ENCODE peak calls at places on chromosomes 3 and 15, in four cellular contexts. One of them, this sample, is unnamed.

GRCh38 chr3:10093678-10094077 is 14.4 kb downstream of the FANCD2OS start:
- DNase-seq in fibroblast of lung: no peak
- DNase-seq in A549: no peak
- DNase-seq in neuronal stem cell: no peak
- DNase-seq in this sample: no peak

GRCh38 chr3:98599647-98600411 is 6.4 kb upstream of the CPOX start:
- DNase-seq in fibroblast of lung: no peak
- DNase-seq in A549: no peak
- DNase-seq in neuronal stem cell: no peak
- DNase-seq in this sample: no peak

GRCh38 chr3:189109145-189109544 is 62.6 kb upstream of the TPRG1 start:
- DNase-seq in A549: no peak
- DNase-seq in fibroblast of lung: no peak
- DNase-seq in neuronal stem cell: no peak
- DNase-seq in this sample: no peak

GRCh38 chr3:40763812-40764211 is 239.1 kb downstream of the ZNF621 start:
- DNase-seq in neuronal stem cell: no peak
- DNase-seq in fibroblast of lung: no peak
- DNase-seq in A549: no peak
- DNase-seq in this sample: no peak

GRCh38 chr3:178949896-178950295 is 121.7 kb downstream of the ZMAT3 start:
- DNase-seq in fibroblast of lung: no peak
- DNase-seq in neuronal stem cell: no peak
- DNase-seq in A549: no peak
- DNase-seq in this sample: peak; percentile 24

GRCh38 chr3:109921509-109921908 is 584.2 kb upstream of the DPPA4 start:
- DNase-seq in fibroblast of lung: no peak
- DNase-seq in A549: no peak
- DNase-seq in neuronal stem cell: no peak
- DNase-seq in this sample: no peak

GRCh38 chr15:39171944-39172368 is 408.9 kb upstream of the THBS1 start:
- DNase-seq in fibroblast of lung: peak; percentile 97
- DNase-seq in neuronal stem cell: peak; percentile 59
- DNase-seq in A549: peak; percentile 74
- DNase-seq in this sample: peak; percentile 98

GRCh38 chr15:60798821-60799220 is 319.9 kb upstream of the ICE2 start:
- DNase-seq in A549: no peak
- DNase-seq in neuronal stem cell: no peak
- DNase-seq in fibroblast of lung: peak; percentile 63
- DNase-seq in this sample: no peak

GRCh38 chr15:89105147-89105546 is 16.9 kb downstream of the ABHD2 start:
- DNase-seq in fibroblast of lung: peak; percentile 98
- DNase-seq in A549: no peak
- DNase-seq in neuronal stem cell: no peak
- DNase-seq in this sample: peak; percentile 85

GRCh38 chr3:120173056-120173675 is 78.9 kb upstream of the GSK3B start:
- DNase-seq in A549: no peak
- DNase-seq in fibroblast of lung: no peak
- DNase-seq in neuronal stem cell: no peak
- DNase-seq in this sample: no peak

GRCh38 chr3:111923821-111924220 is 55.0 kb upstream of the ABHD10 start:
- DNase-seq in A549: no peak
- DNase-seq in fibroblast of lung: no peak
- DNase-seq in neuronal stem cell: no peak
- DNase-seq in this sample: peak; percentile 35

DNA sequence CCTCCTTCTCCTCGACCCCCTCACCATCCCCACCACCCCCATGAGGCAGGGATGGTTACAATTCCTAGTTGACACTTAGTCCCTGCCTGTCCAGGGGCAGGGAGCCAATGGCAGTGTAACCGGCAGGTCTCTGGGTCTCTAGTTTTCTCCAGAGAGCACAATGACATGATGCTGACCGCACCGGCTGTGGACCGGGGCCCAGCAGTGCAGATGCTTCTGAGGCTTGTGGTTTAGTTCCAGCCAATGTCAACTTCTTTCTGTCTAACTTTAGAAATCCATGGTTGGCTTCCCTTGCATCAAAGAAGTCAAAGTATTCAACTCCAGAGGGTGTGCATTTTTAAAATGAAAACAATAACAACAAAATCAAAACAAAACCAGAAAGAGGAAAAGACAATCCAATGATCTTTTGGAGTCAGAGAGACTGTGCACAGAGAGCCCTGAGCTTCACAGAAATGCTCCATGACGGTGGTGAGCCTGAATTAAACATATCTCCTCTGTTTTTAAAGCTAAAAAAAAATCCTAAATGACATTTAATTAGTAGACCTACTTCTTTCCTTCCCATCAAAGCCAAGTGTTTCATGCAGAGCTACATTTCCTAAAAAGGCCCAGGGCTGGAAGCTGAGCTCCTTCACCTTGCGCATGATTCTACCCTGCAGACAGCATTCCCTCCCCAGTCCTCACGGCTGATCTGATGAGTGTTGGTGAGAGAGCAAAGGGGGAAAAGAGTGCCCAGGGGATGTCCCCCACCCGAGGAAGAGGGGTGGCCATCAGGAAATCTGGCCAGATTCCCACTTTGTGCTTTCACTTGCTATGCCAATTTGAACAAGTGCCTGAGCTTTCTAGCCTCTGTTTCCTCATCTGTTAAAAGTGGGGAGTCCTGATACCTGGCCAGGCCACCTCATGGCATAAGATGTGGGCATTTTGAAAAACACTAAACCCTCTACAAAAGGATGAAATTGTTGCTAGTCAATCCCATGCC is 230.7 kb upstream of the TLE3 start:
- DNase-seq in A549: no peak
- DNase-seq in neuronal stem cell: no peak
- DNase-seq in fibroblast of lung: peak; percentile 96
- DNase-seq in this sample: no peak
- H3K27ac ChIP-seq in A549: no peak overlapping the region
- H3K27ac ChIP-seq in neuronal stem cell: no peak overlapping the region
- H3K27ac ChIP-seq in fibroblast of lung: no peak overlapping the region
- H3K27ac ChIP-seq in this sample: no peak overlapping the region

GRCh38 chr3:151410891-151411559 is 26.5 kb upstream of the P2RY12 start:
- DNase-seq in neuronal stem cell: no peak
- DNase-seq in fibroblast of lung: peak; percentile 74
- DNase-seq in A549: no peak
- DNase-seq in this sample: peak; percentile 64
- H3K4me2 ChIP-seq in neuronal stem cell: no peak overlapping the region
- H3K4me2 ChIP-seq in fibroblast of lung: no peak overlapping the region
- H3K4me2 ChIP-seq in A549: no peak overlapping the region
- H3K4me2 ChIP-seq in this sample: no peak overlapping the region

GRCh38 chr3:150335631-150336030 is 72.5 kb upstream of the TSC22D2 start:
- DNase-seq in fibroblast of lung: peak; percentile 64
- DNase-seq in A549: no peak
- DNase-seq in neuronal stem cell: no peak
- DNase-seq in this sample: no peak

GRCh38 chr3:150330872-150331271 is 77.2 kb upstream of the TSC22D2 start:
- DNase-seq in neuronal stem cell: no peak
- DNase-seq in fibroblast of lung: no peak
- DNase-seq in A549: no peak
- DNase-seq in this sample: no peak

GRCh38 chr3:150331978-150332568 is 76.0 kb upstream of the TSC22D2 start:
- DNase-seq in fibroblast of lung: no peak
- DNase-seq in A549: no peak
- DNase-seq in neuronal stem cell: no peak
- DNase-seq in this sample: no peak

GRCh38 chr3:150333482-150333881 is 74.6 kb upstream of the TSC22D2 start:
- DNase-seq in fibroblast of lung: no peak
- DNase-seq in neuronal stem cell: no peak
- DNase-seq in A549: no peak
- DNase-seq in this sample: no peak

GRCh38 chr3:150334974-150335373 is 73.1 kb upstream of the TSC22D2 start:
- DNase-seq in neuronal stem cell: no peak
- DNase-seq in fibroblast of lung: no peak
- DNase-seq in A549: no peak
- DNase-seq in this sample: no peak
- H3K27ac ChIP-seq in neuronal stem cell: no peak overlapping the region
- H3K27ac ChIP-seq in fibroblast of lung: no peak overlapping the region
- H3K27ac ChIP-seq in A549: no peak overlapping the region
- H3K27ac ChIP-seq in this sample: no peak overlapping the region

GRCh38 chr3:15331072-15331605 is 1.2 kb downstream of the SH3BP5 start:
- DNase-seq in fibroblast of lung: no peak
- DNase-seq in neuronal stem cell: no peak
- DNase-seq in A549: no peak
- DNase-seq in this sample: no peak

GRCh38 chr3:15329058-15330005 is 3.1 kb downstream of the SH3BP5 start:
- DNase-seq in fibroblast of lung: no peak
- DNase-seq in A549: no peak
- DNase-seq in neuronal stem cell: no peak
- DNase-seq in this sample: no peak

GRCh38 chr3:15331606-15332404 is 581 bp downstream of the SH3BP5 start:
- DNase-seq in A549: peak; percentile 19
- DNase-seq in fibroblast of lung: peak; percentile 27
- DNase-seq in neuronal stem cell: no peak
- DNase-seq in this sample: peak; percentile 24

GRCh38 chr3:15327941-15328340 is 4.4 kb downstream of the SH3BP5 start:
- DNase-seq in neuronal stem cell: no peak
- DNase-seq in A549: no peak
- DNase-seq in fibroblast of lung: peak; percentile 61
- DNase-seq in this sample: peak; percentile 94

GRCh38 chr3:15330031-15330596 is 2.3 kb downstream of the SH3BP5 start:
- DNase-seq in fibroblast of lung: peak; percentile 83
- DNase-seq in neuronal stem cell: no peak
- DNase-seq in A549: no peak
- DNase-seq in this sample: no peak
- H3K4me2 ChIP-seq in fibroblast of lung: no peak overlapping the region
- H3K4me2 ChIP-seq in neuronal stem cell: no peak overlapping the region
- H3K4me2 ChIP-seq in A549: no peak overlapping the region
- H3K4me2 ChIP-seq in this sample: peak overlapping the region; percentile 96

GRCh38 chr3:129027544-129027880 is 26.4 kb downstream of the EFCC1 start:
- DNase-seq in A549: no peak
- DNase-seq in neuronal stem cell: no peak
- DNase-seq in fibroblast of lung: no peak
- DNase-seq in this sample: no peak
- H3K27ac ChIP-seq in A549: peak overlapping the region; percentile 89
- H3K27ac ChIP-seq in neuronal stem cell: no peak overlapping the region
- H3K27ac ChIP-seq in fibroblast of lung: no peak overlapping the region
- H3K27ac ChIP-seq in this sample: no peak overlapping the region

DNA sequence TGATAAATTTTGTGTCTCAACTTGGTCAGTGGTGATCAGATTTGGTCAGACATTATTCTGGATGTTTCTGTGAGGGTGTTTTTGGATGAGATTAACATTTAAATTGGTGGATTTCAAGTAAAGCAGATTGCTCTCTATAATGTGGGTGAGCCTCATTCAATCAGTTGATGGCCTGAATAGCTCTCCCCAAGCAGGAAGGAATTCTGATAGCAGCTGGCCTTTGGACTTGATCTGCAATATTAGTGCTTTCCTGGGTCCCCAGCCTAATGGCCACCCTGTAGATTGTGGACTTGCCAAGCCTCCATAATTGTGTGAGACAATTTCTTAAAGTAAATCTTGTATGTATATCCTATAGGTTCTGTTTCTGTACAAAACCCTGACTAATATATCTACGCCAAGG is 153.9 kb upstream of the TBL1XR1 start:
- DNase-seq in fibroblast of lung: no peak
- DNase-seq in A549: no peak
- DNase-seq in neuronal stem cell: no peak
- DNase-seq in this sample: no peak
- H3K4me2 ChIP-seq in fibroblast of lung: no peak overlapping the region
- H3K4me2 ChIP-seq in A549: no peak overlapping the region
- H3K4me2 ChIP-seq in neuronal stem cell: no peak overlapping the region
- H3K4me2 ChIP-seq in this sample: no peak overlapping the region

GRCh38 chr3:53170325-53171108 is 9.5 kb downstream of the PRKCD start:
- DNase-seq in A549: no peak
- DNase-seq in fibroblast of lung: no peak
- DNase-seq in neuronal stem cell: no peak
- DNase-seq in this sample: no peak

GRCh38 chr3:53171109-53171453 is 10.1 kb downstream of the PRKCD start:
- DNase-seq in fibroblast of lung: no peak
- DNase-seq in A549: no peak
- DNase-seq in neuronal stem cell: no peak
- DNase-seq in this sample: no peak

GRCh38 chr3:53169045-53169831 is 8.2 kb downstream of the PRKCD start:
- DNase-seq in fibroblast of lung: no peak
- DNase-seq in neuronal stem cell: no peak
- DNase-seq in A549: no peak
- DNase-seq in this sample: no peak

GRCh38 chr3:53168175-53168923 is 7.3 kb downstream of the PRKCD start:
- DNase-seq in neuronal stem cell: no peak
- DNase-seq in fibroblast of lung: no peak
- DNase-seq in A549: no peak
- DNase-seq in this sample: no peak

GRCh38 chr3:53169832-53170324 is 8.9 kb downstream of the PRKCD start:
- DNase-seq in fibroblast of lung: no peak
- DNase-seq in neuronal stem cell: no peak
- DNase-seq in A549: no peak
- DNase-seq in this sample: no peak
- H3K27ac ChIP-seq in fibroblast of lung: no peak overlapping the region
- H3K27ac ChIP-seq in neuronal stem cell: no peak overlapping the region
- H3K27ac ChIP-seq in A549: no peak overlapping the region
- H3K27ac ChIP-seq in this sample: no peak overlapping the region

GRCh38 chr3:46962990-46963389 is 13.6 kb downstream of the CCDC12 start:
- DNase-seq in fibroblast of lung: no peak
- DNase-seq in neuronal stem cell: no peak
- DNase-seq in A549: no peak
- DNase-seq in this sample: peak; percentile 59
- H3K4me2 ChIP-seq in fibroblast of lung: no peak overlapping the region
- H3K4me2 ChIP-seq in neuronal stem cell: no peak overlapping the region
- H3K4me2 ChIP-seq in A549: no peak overlapping the region
- H3K4me2 ChIP-seq in this sample: no peak overlapping the region

GRCh38 chr15:75314552-75315290 is 21.1 kb upstream of the COMMD4 start:
- DNase-seq in fibroblast of lung: no peak
- DNase-seq in A549: no peak
- DNase-seq in neuronal stem cell: no peak
- DNase-seq in this sample: no peak
- H3K27ac ChIP-seq in fibroblast of lung: no peak overlapping the region
- H3K27ac ChIP-seq in A549: no peak overlapping the region
- H3K27ac ChIP-seq in neuronal stem cell: no peak overlapping the region
- H3K27ac ChIP-seq in this sample: no peak overlapping the region

This sample was measured in PC-3.